ENCODE peak calls at places on chromosomes 1 and 21, in four cellular contexts. I, F, S and Z are unnamed samples.

GRCh38 chr1:145711213-145711651 is 4.1 kb upstream of the PDZK1 start:
- DNase-seq in F (no peak), S (no peak), I (no peak), Z (no peak)

GRCh38 chr1:64915381-64916274 is 50.7 kb downstream of the JAK1 start:
- DNase-seq in F (no peak), I (no peak), S (no peak), Z (no peak)

GRCh38 chr1:12177999-12178441 is 11.2 kb downstream of the TNFRSF1B start:
- DNase-seq in F (peak; percentile 95), S (peak; percentile 88), I (peak; percentile 74), Z (peak; percentile 82)

GRCh38 chr1:72051538-72051937 is 230.8 kb downstream of the NEGR1 start:
- DNase-seq in I (no peak), F (no peak), S (no peak), Z (no peak)

GRCh38 chr1:92854386-92854785 is 22.5 kb downstream of the RPL5 start:
- DNase-seq in F (no peak), I (no peak), S (no peak), Z (no peak)

GRCh38 chr21:21750124-21750825 is 752.1 kb downstream of the NCAM2 start:
- DNase-seq in F (no peak), S (no peak), I (no peak), Z (no peak)

GRCh38 chr1:2628933-2629626 is 3.7 kb downstream of the MMEL1 start:
- DNase-seq in F (peak; percentile 74), S (peak; percentile 24), I (no peak), Z (peak; percentile 63)

GRCh38 chr1:155178441-155179106 is 4.9 kb downstream of the TRIM46 start:
- DNase-seq in S (no peak), F (peak; percentile 78), I (no peak), Z (peak; percentile 79)

GRCh38 chr1:78079580-78079979 is 33.8 kb downstream of the GIPC2 start:
- DNase-seq in I (no peak), F (no peak), S (no peak), Z (no peak)

GRCh38 chr1:37120279-37120678 is 86.0 kb upstream of the GRIK3 start:
- DNase-seq in I (no peak), F (no peak), S (no peak), Z (no peak)

GRCh38 chr1:86154581-86155060 is 2.0 kb downstream of the COL24A1 start:
- DNase-seq in F (peak; percentile 79), S (peak; percentile 44), I (no peak), Z (no peak)

GRCh38 chr1:115829947-115830346 is 11.0 kb downstream of the NHLH2 start:
- DNase-seq in F (no peak), I (no peak), S (no peak), Z (no peak)

GRCh38 chr21:36065497-36066036 is 4.3 kb upstream of the CBR1 start:
- DNase-seq in I (no peak), F (no peak), S (no peak), Z (no peak)

GRCh38 chr1:154745286-154745731 is 124.8 kb downstream of the KCNN3 start:
- DNase-seq in F (peak; percentile 51), I (no peak), S (peak; percentile 75), Z (no peak)

GRCh38 chr1:179831225-179831624 is 46.4 kb downstream of the TOR1AIP2 start:
- DNase-seq in S (no peak), F (no peak), I (no peak), Z (no peak)

GRCh38 chr1:42179275-42179674 is 14.7 kb upstream of the GUCA2A start:
- DNase-seq in I (no peak), S (no peak), F (no peak), Z (no peak)